ENCODE peak calls at places on chromosomes 2 and 18, in seven cellular contexts. V is HCT116, N is HepG2, Q is GM12878, T is endothelial cell of umbilical vein, P is A549, A is K562. W is an unnamed sample.

GRCh38 chr2:190786404-190787166 is 94.0 kb upstream of the GLS start:
- DNase-seq in V (no peak), N (no peak), Q (no peak), T (no peak), P (no peak), A (no peak), W (no peak)

GRCh38 chr18:74683573-74683972 is 85.9 kb downstream of the ZNF407 start:
- DNase-seq in V (no peak), N (no peak), Q (no peak), T (no peak), P (no peak), A (no peak), W (no peak)

GRCh38 chr2:190343500-190344274 is at the start of gene INPP1:
- DNase-seq in V (no peak), N (no peak), Q (no peak), T (peak; percentile 79), P (peak; percentile 32), A (no peak), W (peak; percentile 91)

GRCh38 chr18:48922801-48923730 is 27.7 kb downstream of the SMAD7 start:
- DNase-seq in V (no peak), N (no peak), Q (no peak), T (peak; percentile 52), P (no peak), A (peak; percentile 63), W (peak; percentile 80)

GRCh38 chr18:69528439-69528838 is 127.8 kb downstream of the DOK6 start:
- DNase-seq in V (no peak), N (no peak), Q (no peak), T (no peak), P (no peak), A (no peak), W (no peak)

GRCh38 chr2:99085400-99085799 is 56.1 kb upstream of the C2orf15 start:
- DNase-seq in V (no peak), N (peak; percentile 20), Q (no peak), T (no peak), P (no peak), A (no peak), W (peak; percentile 54)

GRCh38 chr18:44541159-44541558 is 139.5 kb upstream of the SETBP1 start:
- DNase-seq in V (no peak), N (no peak), Q (no peak), T (peak; percentile 55), P (no peak), A (no peak), W (no peak)

GRCh38 chr18:47775961-47776360 is 154.5 kb downstream of the SMAD2 start:
- DNase-seq in V (no peak), N (peak; percentile 32), Q (no peak), T (peak; percentile 8), P (no peak), A (peak; percentile 14), W (no peak)

DNA sequence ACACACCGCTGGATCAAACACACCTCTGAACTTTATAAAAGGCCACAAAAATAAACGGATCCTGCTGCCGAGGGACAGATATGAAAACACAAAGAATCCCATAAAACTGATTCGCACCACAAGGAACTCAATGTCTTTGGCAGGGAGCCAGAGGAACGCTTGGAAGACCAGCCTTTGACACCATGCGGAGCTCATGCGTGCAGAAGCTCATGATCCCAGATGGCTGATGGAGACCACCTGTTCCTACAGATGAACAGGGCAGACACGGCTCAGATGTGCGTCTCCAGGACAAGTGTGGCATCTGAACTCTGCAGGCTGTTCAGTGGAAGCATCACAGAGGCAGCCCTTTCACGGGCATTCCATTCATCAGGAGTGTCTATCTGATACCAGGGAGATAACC is 24.9 kb downstream of the COPS9 start:
- DNase-seq in V (no peak), N (no peak), Q (no peak), T (no peak), P (no peak), A (no peak), W (no peak)
- TF ChIP-seq MAX in V (no peak), N (no peak), Q (no peak), T (no peak), P (no peak), A (no peak), W (no peak)

GRCh38 chr2:71129891-71130324 is at the start of gene MCEE:
- DNase-seq in V (peak; percentile 62), N (peak; percentile 85), Q (peak; percentile 17), T (peak; percentile 89), P (peak; percentile 86), A (peak; percentile 86), W (peak; percentile 92)
- TF ChIP-seq POLR2A in V (no peak), N (peak; percentile 88), Q (peak; percentile 89), T (no peak), P (peak; percentile 94), A (peak; percentile 88), W (peak; percentile 25)

GRCh38 chr2:203002054-203002821 is 12.4 kb upstream of the NBEAL1 start:
- DNase-seq in V (no peak), N (no peak), Q (no peak), T (no peak), P (no peak), A (no peak), W (no peak)
- TF ChIP-seq MAX in V (no peak), N (no peak), Q (no peak), T (no peak), P (no peak), A (no peak), W (no peak)

DNA sequence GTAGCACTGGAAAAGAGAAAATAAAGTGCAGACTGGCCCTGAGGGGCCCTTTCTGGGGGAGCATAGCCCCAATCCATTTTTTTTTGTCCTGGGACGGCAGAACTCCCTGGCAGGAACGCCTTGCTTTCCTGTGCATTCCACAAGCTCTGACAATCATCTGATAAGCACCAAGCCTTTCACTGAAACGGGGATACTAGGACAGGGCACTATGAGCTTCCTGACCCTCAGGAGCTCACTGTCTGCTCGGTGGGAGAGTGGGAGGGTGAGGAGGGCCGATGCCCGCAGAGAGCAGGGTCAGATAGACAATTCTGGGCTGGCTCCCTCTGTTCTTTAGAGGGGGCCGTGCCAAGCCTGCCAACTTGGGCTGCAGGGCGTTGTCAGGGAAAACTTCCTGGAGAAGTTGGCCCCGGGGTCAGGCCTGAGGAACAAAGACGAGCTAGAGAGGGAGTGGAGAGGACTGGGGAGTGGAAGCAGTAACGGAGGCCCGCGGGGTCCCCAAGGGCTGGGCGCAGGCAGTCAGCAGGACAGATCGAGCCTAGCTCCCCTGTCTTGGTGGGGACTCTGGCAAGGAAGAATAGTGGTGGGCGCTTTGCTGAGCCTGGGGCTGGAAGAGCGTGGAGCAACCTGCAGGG is 82.0 kb downstream of the CTAGE1 start:
- DNase-seq in V (no peak), N (no peak), Q (no peak), T (peak; percentile 50), P (no peak), A (no peak), W (no peak)
- TF ChIP-seq POLR2A in V (no peak), N (no peak), Q (no peak), T (no peak), P (no peak), A (no peak), W (no peak)

GRCh38 chr2:26412091-26412673 is 10.5 kb downstream of the DRC1 start:
- DNase-seq in V (no peak), N (peak; percentile 45), Q (peak; percentile 37), T (no peak), P (peak; percentile 42), A (peak; percentile 88), W (peak; percentile 98)
- TF ChIP-seq MAX in V (no peak), N (no peak), Q (no peak), T (no peak), P (no peak), A (no peak), W (peak; percentile 45)

GRCh38 chr18:31102020-31102684 is at the start of gene DSC2:
- DNase-seq in V (no peak), N (peak; percentile 61), Q (no peak), T (no peak), P (no peak), A (peak; percentile 68), W (no peak)
- TF ChIP-seq POLR2A in V (no peak), N (peak; percentile 81), Q (no peak), T (no peak), P (no peak), A (no peak), W (no peak)

GRCh38 chr2:40097691-40098376 is 318.8 kb upstream of the THUMPD2 start:
- DNase-seq in V (no peak), N (no peak), Q (no peak), T (no peak), P (no peak), A (no peak), W (no peak)
- TF ChIP-seq MAX in V (no peak), N (no peak), Q (no peak), T (no peak), P (no peak), A (no peak), W (no peak)

DNA sequence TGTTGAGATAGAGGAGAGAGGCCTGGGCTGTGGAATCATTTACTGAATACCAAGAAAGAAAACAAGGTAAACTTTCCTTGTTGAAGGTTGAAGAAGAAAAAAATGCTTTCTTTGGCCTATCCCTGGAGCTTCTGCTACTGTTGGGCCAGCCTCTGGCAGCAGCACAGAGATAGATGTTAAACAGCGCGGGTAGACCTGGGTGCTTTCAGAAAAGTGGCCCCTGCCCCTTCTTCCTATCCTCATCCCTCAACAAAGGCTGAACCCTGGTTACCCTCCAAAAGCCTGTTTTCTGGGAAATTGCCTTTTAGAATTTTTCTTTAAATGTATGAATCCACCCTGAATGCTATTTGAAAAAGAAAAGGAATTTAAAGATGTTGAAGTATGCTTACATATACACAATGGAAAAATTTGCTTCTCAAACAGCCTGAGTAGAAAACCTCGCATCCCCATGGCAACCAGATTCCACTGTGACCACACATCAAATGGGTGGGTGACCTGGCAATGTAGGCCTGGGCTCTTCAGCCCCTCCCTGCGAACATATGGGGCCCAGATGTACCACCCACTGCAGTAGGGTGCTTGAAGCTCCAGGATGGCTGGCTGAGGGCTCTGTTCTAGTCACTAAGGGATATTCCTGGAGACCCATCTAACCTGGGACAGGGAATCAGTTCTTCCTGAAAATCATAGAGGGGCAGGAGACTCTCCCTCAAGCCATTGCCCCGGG is 23.4 kb upstream of the CHRNA1 start:
- DNase-seq in V (no peak), N (peak; percentile 45), Q (no peak), T (peak; percentile 30), P (no peak), A (no peak), W (no peak)
- TF ChIP-seq POLR2A in V (no peak), N (no peak), Q (no peak), T (no peak), P (no peak), A (no peak), W (no peak)